ENCODE peak calls at places on chromosomes 13 and 19, in nine cellular contexts. R is left colon; B is aorta; F is natural killer cell; I is activated T-cell treated with anti-CD3 and anti-CD28 coated beads, Interleukin-2, amount 50 U/mL, for 4 hours; S is SK-N-SH treated with all-trans-retinoic acid at 6 μM for 48 hours; M is right cardiac atrium; X is left lung; E is CD8-positive, alpha-beta T cell. C is an unnamed sample.

GRCh38 chr13:31947506-31947905 is 84.1 kb upstream of the FRY start:
- ATAC-seq in R (no peak), B (no peak), F (no peak), I (no peak), S (no peak), M (no peak), X (peak), E (no peak), C (no peak)

GRCh38 chr13:50156722-50157121 is 141.5 kb downstream of the KCNRG start:
- ATAC-seq in R (no peak), B (peak), F (no peak), I (no peak), S (no peak), M (no peak), X (no peak), E (no peak), C (no peak)

GRCh38 chr13:28564030-28564429 is 69.1 kb upstream of the FLT1 start:
- ATAC-seq in R (peak), B (no peak), F (no peak), I (no peak), S (no peak), M (no peak), X (peak), E (no peak), C (peak)

GRCh38 chr19:41194157-41194552 is 1.1 kb downstream of the CYP2S1 start:
- ATAC-seq in R (no peak), B (no peak), F (no peak), I (no peak), S (no peak), M (no peak), X (no peak), E (no peak), C (no peak)

GRCh38 chr19:9565900-9566705 is 18.2 kb downstream of the ZNF121 start:
- ATAC-seq in R (no peak), B (no peak), F (no peak), I (no peak), S (no peak), M (no peak), X (no peak), E (no peak), C (no peak)

GRCh38 chr19:37763488-37763887 is 15.9 kb downstream of the ZNF573 start:
- ATAC-seq in R (no peak), B (no peak), F (no peak), I (no peak), S (no peak), M (no peak), X (no peak), E (no peak), C (peak)

GRCh38 chr13:100828226-100828625 is 153.6 kb upstream of the TMTC4 start:
- ATAC-seq in R (no peak), B (no peak), F (no peak), I (no peak), S (peak), M (no peak), X (no peak), E (no peak), C (no peak)

GRCh38 chr13:77928909-77929308 is 10.3 kb upstream of the EDNRB start:
- ATAC-seq in R (no peak), B (no peak), F (no peak), I (no peak), S (no peak), M (no peak), X (no peak), E (no peak), C (no peak)

GRCh38 chr19:9808855-9809646 is 9.8 kb downstream of the FBXL12 start:
- ATAC-seq in R (no peak), B (no peak), F (peak), I (peak), S (no peak), M (no peak), X (no peak), E (peak), C (no peak)

GRCh38 chr13:45315520-45316167 is 25.3 kb downstream of the TPT1 start:
- ATAC-seq in R (no peak), B (no peak), F (no peak), I (no peak), S (no peak), M (no peak), X (no peak), E (no peak), C (no peak)

GRCh38 chr13:98187862-98188261 is 10.8 kb upstream of the RNF113B start:
- ATAC-seq in R (no peak), B (peak), F (no peak), I (no peak), S (no peak), M (no peak), X (no peak), E (no peak), C (no peak)

GRCh38 chr19:35375505-35376307 is 4.8 kb downstream of the GPR42 start:
- ATAC-seq in R (no peak), B (no peak), F (no peak), I (no peak), S (no peak), M (no peak), X (peak), E (no peak), C (no peak)

GRCh38 chr19:42134671-42135070 is 2.4 kb upstream of the POU2F2 start:
- ATAC-seq in R (no peak), B (no peak), F (no peak), I (no peak), S (no peak), M (no peak), X (no peak), E (no peak), C (no peak)

GRCh38 chr13:29850213-29850898 is at the start of gene UBL3:
- ATAC-seq in R (peak), B (peak), F (peak), I (peak), S (peak), M (peak), X (peak), E (peak), C (peak)

GRCh38 chr13:51339952-51340732 is 651 bp downstream of the SERPINE3 start:
- ATAC-seq in R (no peak), B (no peak), F (no peak), I (no peak), S (no peak), M (no peak), X (no peak), E (no peak), C (no peak)

GRCh38 chr19:11814707-11815050 is 606 bp downstream of the ZNF440 start:
- ATAC-seq in R (peak), B (peak), F (no peak), I (no peak), S (peak), M (peak), X (peak), E (no peak), C (peak)

GRCh38 chr13:49840266-49840665 is 47.8 kb upstream of the KPNA3 start:
- ATAC-seq in R (no peak), B (no peak), F (no peak), I (no peak), S (no peak), M (peak), X (peak), E (no peak), C (peak)

GRCh38 chr13:19845758-19846157 is 17.7 kb downstream of the ZMYM5 start:
- ATAC-seq in R (peak), B (peak), F (peak), I (peak), S (peak), M (peak), X (peak), E (no peak), C (peak)

GRCh38 chr13:38405216-38405615 is 55.6 kb downstream of the UFM1 start:
- ATAC-seq in R (no peak), B (no peak), F (no peak), I (no peak), S (no peak), M (no peak), X (no peak), E (no peak), C (no peak)

GRCh38 chr19:18529782-18530181 is 7.9 kb upstream of the ELL start:
- ATAC-seq in R (peak), B (peak), F (no peak), I (no peak), S (peak), M (no peak), X (no peak), E (no peak), C (peak)